ENCODE peak calls at places on chromosomes 13 and 19, in eight cellular contexts. J is left ventricle myocardium inferior, O is cardiac muscle cell, A is body of pancreas, D is cardiac fibroblast, Y is AG09309, T is keratinocyte, P is lower lobe of right lung. F is an unnamed sample.

GRCh38 chr19:12778020-12778904 is 2.9 kb upstream of the HOOK2 start:
- DNase-seq in J (peak), O (peak), A (peak), D (peak), Y (no peak), T (no peak), P (peak), F (peak)

GRCh38 chr19:21463449-21464105 is 41.8 kb upstream of the ZNF429 start:
- DNase-seq in J (peak), O (peak), A (peak), D (no peak), Y (no peak), T (no peak), P (peak), F (no peak)

GRCh38 chr19:10892256-10892655 is 20.9 kb downstream of the CARM1 start:
- DNase-seq in J (no peak), O (no peak), A (no peak), D (no peak), Y (no peak), T (no peak), P (no peak), F (no peak)

GRCh38 chr19:32407004-32407992 is 1.7 kb downstream of the DPY19L3 start:
- DNase-seq in J (no peak), O (no peak), A (peak), D (peak), Y (no peak), T (no peak), P (peak), F (peak)

GRCh38 chr19:38665950-38666661 is 18.7 kb downstream of the ACTN4 start:
- DNase-seq in J (peak), O (peak), A (peak), D (peak), Y (no peak), T (no peak), P (peak), F (peak)

GRCh38 chr13:24251525-24251924 is 57.9 kb upstream of the C1QTNF9 start:
- DNase-seq in J (no peak), O (no peak), A (no peak), D (no peak), Y (no peak), T (no peak), P (no peak), F (no peak)

GRCh38 chr19:39848392-39848791 is 2.2 kb upstream of the FBL start:
- DNase-seq in J (no peak), O (no peak), A (no peak), D (no peak), Y (no peak), T (no peak), P (no peak), F (no peak)

GRCh38 chr13:47036291-47037008 is 139.6 kb upstream of the HTR2A start:
- DNase-seq in J (no peak), O (no peak), A (peak), D (no peak), Y (no peak), T (no peak), P (no peak), F (no peak)

GRCh38 chr13:110109910-110110309 is 197.0 kb downstream of the COL4A1 start:
- DNase-seq in J (peak), O (peak), A (no peak), D (peak), Y (peak), T (no peak), P (no peak), F (peak)

GRCh38 chr13:40060318-40061007 is 405.0 kb downstream of the COG6 start:
- DNase-seq in J (peak), O (no peak), A (peak), D (peak), Y (peak), T (peak), P (no peak), F (peak)

GRCh38 chr19:13153627-13154240 is 3.5 kb downstream of the IER2 start:
- DNase-seq in J (no peak), O (peak), A (peak), D (peak), Y (no peak), T (no peak), P (no peak), F (peak)

GRCh38 chr19:12272980-12273901 is 21.4 kb downstream of the ZNF44 start:
- DNase-seq in J (no peak), O (no peak), A (no peak), D (peak), Y (no peak), T (no peak), P (no peak), F (peak)

GRCh38 chr19:42531313-42531712 is 3.0 kb upstream of the CEACAM1 start:
- DNase-seq in J (no peak), O (no peak), A (no peak), D (no peak), Y (no peak), T (peak), P (no peak), F (no peak)

GRCh38 chr19:28847468-28847867 is 365.5 kb downstream of the UQCRFS1 start:
- DNase-seq in J (no peak), O (no peak), A (no peak), D (peak), Y (peak), T (no peak), P (no peak), F (peak)

GRCh38 chr13:111398715-111399299 is 78.4 kb downstream of the TEX29 start:
- DNase-seq in J (no peak), O (no peak), A (no peak), D (no peak), Y (no peak), T (no peak), P (no peak), F (no peak)

GRCh38 chr19:3149526-3150505 is 14.0 kb downstream of the GNA15 start:
- DNase-seq in J (no peak), O (no peak), A (no peak), D (no peak), Y (no peak), T (no peak), P (no peak), F (no peak)

GRCh38 chr19:3146677-3147100 is 10.9 kb downstream of the GNA15 start:
- DNase-seq in J (no peak), O (no peak), A (no peak), D (no peak), Y (no peak), T (no peak), P (peak), F (no peak)

GRCh38 chr19:3148503-3148902 is 12.7 kb downstream of the GNA15 start:
- DNase-seq in J (no peak), O (no peak), A (no peak), D (no peak), Y (no peak), T (no peak), P (no peak), F (no peak)

GRCh38 chr19:3150739-3151329 is 15.0 kb downstream of the GNA15 start:
- DNase-seq in J (no peak), O (no peak), A (no peak), D (no peak), Y (no peak), T (no peak), P (no peak), F (no peak)

GRCh38 chr19:3149089-3149488 is 13.3 kb downstream of the GNA15 start:
- DNase-seq in J (no peak), O (no peak), A (no peak), D (no peak), Y (no peak), T (no peak), P (no peak), F (no peak)
- H3K4me3 ChIP-seq in J (no peak), O (no peak), A (no peak), D (no peak), Y (no peak), T (no peak), P (no peak), F (no peak)

DNA sequence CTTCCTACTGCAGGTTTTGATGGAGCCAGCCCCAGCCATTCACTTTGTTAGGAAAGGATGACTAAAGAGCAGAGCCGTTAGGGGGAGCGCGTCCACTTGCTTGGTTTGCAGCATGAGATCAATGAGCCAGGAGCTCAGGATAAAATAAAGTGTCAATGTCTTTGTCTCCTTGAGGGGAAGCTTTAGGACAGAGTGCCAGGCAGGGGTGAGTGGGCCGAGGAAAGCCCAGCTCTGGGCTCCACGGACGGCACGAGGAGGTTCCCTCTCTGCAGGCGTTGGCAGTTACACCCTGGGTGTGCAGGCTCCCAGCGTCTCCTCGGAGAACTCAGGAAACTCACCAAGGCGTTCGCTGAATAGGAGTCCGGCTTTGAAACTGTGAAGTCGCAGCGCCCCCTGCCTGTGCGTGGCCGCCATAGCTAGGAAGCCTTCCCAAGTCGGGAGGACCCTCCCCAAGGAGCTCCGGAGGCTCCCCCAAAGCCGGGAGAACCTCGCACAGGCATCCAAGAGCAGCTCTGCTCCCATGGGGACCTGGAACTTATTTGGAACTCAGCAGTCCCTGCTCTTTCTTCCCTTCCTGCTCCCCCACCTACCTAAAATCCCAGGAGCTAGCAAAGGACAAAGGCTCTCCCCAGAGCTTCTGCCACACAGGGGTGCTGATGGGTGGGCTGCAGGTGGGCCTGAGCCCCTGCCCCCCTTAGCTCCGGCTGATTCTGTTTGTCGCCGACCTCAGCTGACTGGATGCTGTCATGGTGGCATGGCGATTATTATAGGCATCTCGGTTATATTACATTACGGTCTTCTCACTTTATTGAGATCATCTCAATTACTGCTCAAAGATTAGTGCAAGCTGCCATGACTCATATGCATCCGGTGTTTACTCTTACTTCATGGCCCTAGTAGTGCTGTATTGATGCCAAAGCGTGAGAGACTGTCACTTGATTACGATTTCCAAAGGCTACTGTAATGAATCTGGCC is 34.4 kb downstream of the GSX1 start:
- DNase-seq in J (peak), O (peak), A (peak), D (peak), Y (peak), T (peak), P (peak), F (peak)
- H3K4me3 ChIP-seq in J (peak), O (peak), A (no peak), D (no peak), Y (peak), T (peak), P (peak), F (peak)

GRCh38 chr19:18478545-18479311 is 40.8 kb upstream of the ISYNA1 start:
- DNase-seq in J (peak), O (no peak), A (peak), D (peak), Y (peak), T (no peak), P (peak), F (peak)
- H3K4me3 ChIP-seq in J (no peak), O (no peak), A (no peak), D (no peak), Y (no peak), T (no peak), P (peak), F (no peak)

GRCh38 chr19:52991484-52991883 is 22.2 kb upstream of the ERVV-1 start:
- DNase-seq in J (no peak), O (no peak), A (no peak), D (peak), Y (peak), T (peak), P (no peak), F (peak)
- H3K4me3 ChIP-seq in J (no peak), O (no peak), A (no peak), D (no peak), Y (no peak), T (no peak), P (no peak), F (no peak)

DNA sequence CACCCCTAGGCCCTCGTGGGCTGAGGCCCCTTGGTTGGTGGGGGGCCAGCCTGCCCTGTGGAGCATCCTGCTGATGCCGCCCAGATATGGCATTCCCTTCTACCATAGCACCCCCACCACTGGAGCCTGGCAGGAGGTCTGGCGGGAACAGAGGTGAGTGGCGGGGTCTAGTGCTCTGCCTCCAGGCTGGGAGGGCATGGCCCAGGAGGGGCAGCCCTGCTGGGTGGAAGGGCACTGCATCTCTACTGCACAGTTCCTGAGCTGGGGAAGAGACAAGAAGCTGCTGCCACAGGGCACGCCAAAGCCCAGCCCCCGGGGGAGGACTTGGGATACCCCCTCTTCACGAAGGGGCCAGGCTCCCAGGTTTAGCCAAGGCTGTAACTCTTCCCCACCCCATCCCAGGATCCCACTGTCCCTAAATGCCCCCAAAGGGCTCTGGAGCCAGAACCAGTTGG is 2.4 kb upstream of the KMT2B start:
- DNase-seq in J (no peak), O (no peak), A (no peak), D (no peak), Y (no peak), T (no peak), P (no peak), F (no peak)
- H3K4me3 ChIP-seq in J (peak), O (no peak), A (no peak), D (no peak), Y (no peak), T (no peak), P (peak), F (no peak)